ENCODE peak calls at places on chromosome 12, in four cellular contexts. K is A172; D is activated CD4-positive, alpha-beta T cell treated with anti-CD3 and anti-CD28 coated beads, Interleukin-2, amount 50 U/mL, for 1 hour; H is IMR-90. Q is an unnamed sample.

GRCh38 chr12:11482955-11483354 is 87.6 kb upstream of the PRB2 start:
- DNase-seq in H (peak), K (no peak), D (no peak), Q (peak)

GRCh38 chr12:4169522-4169921 is 104.0 kb upstream of the CCND2 start:
- DNase-seq in K (no peak), D (no peak), H (no peak), Q (no peak)

GRCh38 chr12:12474931-12475485 is 87.7 kb downstream of the DUSP16 start:
- DNase-seq in D (peak), H (peak), K (no peak), Q (peak)

GRCh38 chr12:100871335-100871734 is 76.8 kb downstream of the ANO4 start:
- DNase-seq in K (no peak), D (no peak), H (no peak), Q (no peak)

GRCh38 chr12:40032433-40033259 is 73.2 kb downstream of the SLC2A13 start:
- DNase-seq in H (no peak), K (no peak), D (no peak), Q (no peak)

GRCh38 chr12:8077207-8077606 is 4.9 kb upstream of the NECAP1 start:
- DNase-seq in H (peak), D (no peak), K (peak), Q (peak)

GRCh38 chr12:106341086-106341879 is 16.3 kb upstream of the POLR3B start:
- DNase-seq in K (no peak), D (no peak), H (peak), Q (no peak)

GRCh38 chr12:22866406-22866805 is 241.4 kb downstream of the ETNK1 start:
- DNase-seq in D (no peak), H (peak), K (no peak), Q (peak)

GRCh38 chr12:52971701-52972329 is 22.9 kb downstream of the KRT18 start:
- DNase-seq in D (no peak), H (peak), K (peak), Q (peak)

GRCh38 chr12:56808954-56809353 is 45.8 kb downstream of the HSD17B6 start:
- DNase-seq in H (no peak), D (no peak), K (peak), Q (no peak)

GRCh38 chr12:123813349-123813748 is 51.2 kb downstream of the DNAH10 start:
- DNase-seq in H (peak), K (peak), D (no peak), Q (no peak)

GRCh38 chr12:98514984-98515367 is 414 bp upstream of the TMPO start:
- DNase-seq in H (no peak), D (no peak), K (no peak), Q (no peak)

GRCh38 chr12:3533703-3534386 is 42.8 kb downstream of the PRMT8 start:
- DNase-seq in D (no peak), H (no peak), K (no peak), Q (no peak)

GRCh38 chr12:96447256-96447655 is 42.1 kb upstream of the CFAP54 start:
- DNase-seq in H (no peak), K (no peak), D (no peak), Q (no peak)

GRCh38 chr12:133129368-133130037 is 571 bp downstream of the ZNF891 start:
- DNase-seq in K (peak), D (no peak), H (peak), Q (no peak)

GRCh38 chr12:89951050-89951693 is 242.5 kb upstream of the ATP2B1 start:
- DNase-seq in H (peak), D (no peak), K (peak), Q (peak)

GRCh38 chr12:105928436-105928835 is 210.3 kb downstream of the NUAK1 start:
- DNase-seq in K (no peak), D (no peak), H (no peak), Q (no peak)

GRCh38 chr12:24954261-24954660 is 5.4 kb upstream of the BCAT1 start:
- DNase-seq in D (no peak), H (no peak), K (no peak), Q (no peak)

GRCh38 chr12:99200711-99201384 is 446.7 kb upstream of the GARIN6 start:
- DNase-seq in H (no peak), D (no peak), K (no peak), Q (no peak)

GRCh38 chr12:32501835-32502333 is 102.5 kb downstream of the FGD4 start:
- DNase-seq in D (no peak), H (peak), K (peak), Q (peak)

GRCh38 chr12:13144266-13144828 is 40.9 kb upstream of the GSG1 start:
- DNase-seq in H (no peak), K (no peak), D (no peak), Q (no peak)

GRCh38 chr12:93434305-93434704 is 7.4 kb downstream of the UBE2N start:
- DNase-seq in D (no peak), K (no peak), H (peak), Q (no peak)

GRCh38 chr12:46983959-46984833 is 95.2 kb upstream of the PCED1B start:
- DNase-seq in K (peak), H (peak), D (peak), Q (peak)

GRCh38 chr12:56629459-56630179 is 507 bp downstream of the BAZ2A start:
- DNase-seq in H (no peak), D (peak), K (no peak), Q (peak)

GRCh38 chr12:11397366-11397765 is 2.0 kb upstream of the PRB2 start:
- DNase-seq in K (no peak), D (no peak), H (no peak), Q (no peak)

GRCh38 chr12:93847517-93848452 is 170.6 kb downstream of the CRADD start:
- DNase-seq in K (no peak), H (no peak), D (no peak), Q (no peak)

GRCh38 chr12:52543985-52544888 is 8.7 kb downstream of the KRT71 start:
- DNase-seq in D (no peak), K (no peak), H (no peak), Q (no peak)

GRCh38 chr12:32455607-32456063 is 56.3 kb downstream of the FGD4 start:
- DNase-seq in K (peak), D (no peak), H (peak), Q (peak)

GRCh38 chr12:46514886-46515285 is 142.3 kb upstream of the SLC38A2 start:
- DNase-seq in D (no peak), K (no peak), H (no peak), Q (no peak)

GRCh38 chr12:13102481-13103195 is 829 bp downstream of the GSG1 start:
- DNase-seq in D (no peak), H (peak), K (no peak), Q (peak)

GRCh38 chr12:1778911-1779310 is 41.5 kb upstream of the LRTM2 start:
- DNase-seq in H (no peak), D (no peak), K (no peak), Q (no peak)

GRCh38 chr12:48489012-48489411 is 6.7 kb downstream of the C12orf54 start:
- DNase-seq in D (no peak), H (peak), K (peak), Q (peak)

GRCh38 chr12:12645485-12645884 is 33.8 kb downstream of the CREBL2 start:
- DNase-seq in K (no peak), D (peak), H (peak), Q (peak)

GRCh38 chr12:106248177-106248848 is 493 bp upstream of the CKAP4 start:
- DNase-seq in H (peak), D (peak), K (peak), Q (peak)

GRCh38 chr12:74980510-74980909 is 229.1 kb downstream of the KCNC2 start:
- DNase-seq in D (no peak), H (no peak), K (no peak), Q (no peak)

GRCh38 chr12:108890208-108890607 is 10.3 kb downstream of the DAO start:
- DNase-seq in K (no peak), D (no peak), H (peak), Q (peak)

GRCh38 chr12:112380663-112381420 is 1.4 kb downstream of the HECTD4 start:
- DNase-seq in D (no peak), H (no peak), K (no peak), Q (no peak)

GRCh38 chr12:51896236-51896635 is 8.3 kb downstream of the ANKRD33 start:
- DNase-seq in K (no peak), H (no peak), D (no peak), Q (no peak)